ENCODE peak calls at places on chromosomes 1 and 21, in seven cellular contexts. E is HCT116, D is tibial artery, R is lower lobe of right lung, U is mammary epithelial cell, M is tibial nerve, Y is heart left ventricle. L is an unnamed sample. For H3K9me3, the result is how much of the 10 kb centered on the place peaks cover.

GRCh38 chr1:243996223-243996622 is 54.9 kb upstream of the ZBTB18 start:
- DNase-seq in E (no peak), M (no peak), R (no peak), D (no peak), U (no peak), Y (no peak), L (no peak)

GRCh38 chr1:43267291-43267805 is 2.4 kb upstream of the TMEM125 start:
- DNase-seq in E (no peak), R (no peak), U (no peak), M (no peak), D (no peak), Y (no peak), L (no peak)

GRCh38 chr1:103197266-103197665 is 88.9 kb upstream of the COL11A1 start:
- DNase-seq in D (no peak), Y (no peak), U (no peak), R (no peak), M (no peak), E (no peak), L (no peak)

GRCh38 chr1:27299385-27300252 is 22.3 kb upstream of the TMEM222 start:
- DNase-seq in U (peak), R (peak), D (peak), Y (peak), E (no peak), M (peak), L (no peak)

GRCh38 chr21:41233913-41234312 is 66.0 kb downstream of the BACE2 start:
- DNase-seq in R (no peak), D (no peak), U (no peak), Y (no peak), E (no peak), M (no peak), L (no peak)

GRCh38 chr1:114746450-114747121 is 11.2 kb downstream of the CSDE1 start:
- DNase-seq in D (no peak), R (no peak), E (no peak), U (no peak), Y (no peak), M (no peak), L (no peak)

GRCh38 chr1:118905671-118906070 is 82.5 kb downstream of the TBX15 start:
- DNase-seq in R (no peak), U (no peak), D (no peak), E (no peak), M (no peak), Y (no peak), L (no peak)

GRCh38 chr1:209850342-209850979 is 22.7 kb downstream of the UTP25 start:
- DNase-seq in U (peak), E (peak), Y (peak), R (no peak), M (no peak), D (no peak), L (no peak)

GRCh38 chr1:121519042-121519755 is 334.4 kb downstream of the SRGAP2C start:
- DNase-seq in E (peak), D (peak), U (peak), R (peak), M (no peak), Y (peak), L (peak)

GRCh38 chr1:180935326-180936109 is 22.8 kb downstream of the KIAA1614 start:
- DNase-seq in Y (no peak), U (no peak), M (no peak), R (no peak), D (no peak), E (no peak), L (no peak)

GRCh38 chr1:209948155-209948554 is 10.1 kb downstream of the SYT14 start:
- DNase-seq in Y (no peak), M (no peak), U (no peak), E (no peak), D (no peak), R (no peak), L (no peak)

GRCh38 chr1:12556957-12557935 is 60.8 kb downstream of the DHRS3 start:
- DNase-seq in R (no peak), Y (no peak), U (no peak), E (no peak), D (peak), M (no peak), L (no peak)

GRCh38 chr1:89822109-89822962 is 1.5 kb downstream of the LRRC8D start:
- DNase-seq in U (no peak), M (no peak), E (no peak), D (no peak), Y (peak), R (no peak), L (no peak)

GRCh38 chr1:66360285-66360724 is 173.6 kb upstream of the SGIP1 start:
- DNase-seq in R (no peak), E (no peak), U (no peak), Y (no peak), M (no peak), D (no peak), L (no peak)

GRCh38 chr1:154342132-154342531 is 16.8 kb downstream of the ATP8B2 start:
- DNase-seq in Y (no peak), R (no peak), U (no peak), E (no peak), D (no peak), M (no peak), L (no peak)

GRCh38 chr1:225987491-225988316 is 11.4 kb downstream of the SDE2 start:
- DNase-seq in D (no peak), E (peak), Y (no peak), M (no peak), R (no peak), U (peak), L (peak)

GRCh38 chr1:184649500-184649899 is 105.2 kb downstream of the EDEM3 start:
- DNase-seq in E (no peak), R (no peak), U (no peak), M (no peak), Y (no peak), D (no peak), L (no peak)

GRCh38 chr1:109208431-109208830 is 5.3 kb upstream of the SARS1 start:
- DNase-seq in M (no peak), E (no peak), U (no peak), D (no peak), R (no peak), Y (no peak), L (no peak)

GRCh38 chr21:33059319-33059894 is 10.5 kb upstream of the OLIG1 start:
- DNase-seq in Y (no peak), U (no peak), D (no peak), R (no peak), M (no peak), E (no peak), L (no peak)

GRCh38 chr21:34593423-34593822 is 21.5 kb downstream of the RCAN1 start:
- DNase-seq in Y (no peak), U (no peak), E (no peak), M (no peak), D (no peak), R (no peak), L (no peak)

GRCh38 chr1:110875216-110875731 is 2.3 kb downstream of the CD53 start:
- DNase-seq in M (no peak), U (no peak), Y (no peak), D (no peak), R (no peak), E (no peak), L (peak)

GRCh38 chr1:240207073-240207709 is 115.5 kb downstream of the FMN2 start:
- DNase-seq in U (no peak), D (no peak), M (no peak), Y (no peak), E (no peak), R (no peak), L (no peak)

GRCh38 chr1:220219136-220219442 is 53.2 kb downstream of the RAB3GAP2 start:
- DNase-seq in R (no peak), E (no peak), Y (no peak), M (no peak), U (no peak), D (no peak), L (no peak)

GRCh38 chr1:185561629-185562028 is 172.6 kb upstream of the HMCN1 start:
- DNase-seq in E (no peak), U (peak), M (no peak), R (no peak), D (no peak), Y (no peak), L (peak)

GRCh38 chr21:36913247-36914169 is 53.0 kb downstream of the HLCS start:
- DNase-seq in Y (no peak), M (no peak), E (no peak), U (no peak), D (no peak), R (no peak), L (no peak)

DNA sequence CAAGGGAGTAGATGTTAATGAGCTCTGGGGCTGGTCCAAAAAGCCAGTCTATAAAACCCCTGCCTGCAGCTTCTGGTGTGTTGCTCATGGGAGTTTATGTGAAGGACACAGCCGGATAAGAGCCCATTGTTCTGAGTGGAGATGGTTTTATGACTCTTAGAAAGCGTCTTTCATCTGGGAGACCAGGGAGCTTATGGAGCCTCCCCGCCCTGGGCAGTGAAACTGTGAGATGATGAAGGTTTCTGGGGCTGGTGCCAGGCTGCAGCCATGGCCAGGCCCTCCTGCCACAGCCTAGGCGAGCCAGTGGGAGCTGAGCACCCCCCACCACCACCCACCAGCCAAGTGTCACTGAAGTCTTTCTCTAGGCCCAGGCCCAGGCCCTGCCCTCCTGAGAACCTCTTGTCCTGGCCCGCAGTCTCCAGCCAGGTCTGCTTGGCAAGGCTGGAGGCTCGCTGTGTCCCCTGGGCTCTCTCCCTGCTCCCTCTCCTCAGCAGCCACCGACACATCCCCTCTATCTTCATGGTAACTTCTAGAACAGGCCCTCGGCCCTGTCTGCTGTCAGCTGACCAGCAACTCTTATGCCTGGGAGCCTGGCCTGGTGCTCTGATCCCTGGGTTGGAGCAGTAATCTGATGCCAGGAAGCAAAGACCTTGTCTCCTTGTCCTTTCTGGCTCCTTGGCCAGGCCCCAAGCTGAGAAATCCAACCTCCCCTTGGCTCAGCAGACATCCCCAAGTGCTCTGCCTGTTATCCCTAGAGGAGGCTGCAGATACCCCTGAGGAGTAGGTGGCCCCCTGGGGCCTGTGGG is 7.6 kb upstream of the ARHGEF10L start:
- DNase-seq in M (peak), E (peak), U (peak), Y (peak), R (no peak), D (peak), L (no peak)
- H3K27ac ChIP-seq in M (peak), E (peak), U (no peak), Y (peak), R (peak), D (peak), L (no peak)

GRCh38 chr21:16218682-16219343 is 489.0 kb downstream of the USP25 start:
- DNase-seq in D (no peak), M (no peak), E (no peak), R (no peak), U (no peak), Y (no peak), L (no peak)

GRCh38 chr21:16216595-16216994 is 486.8 kb downstream of the USP25 start:
- DNase-seq in E (no peak), U (no peak), D (no peak), R (no peak), Y (no peak), M (no peak), L (no peak)

GRCh38 chr21:16213518-16213917 is 483.7 kb downstream of the USP25 start:
- DNase-seq in E (no peak), Y (no peak), M (no peak), U (no peak), D (no peak), R (no peak), L (no peak)

GRCh38 chr21:16211339-16212303 is 481.8 kb downstream of the USP25 start:
- DNase-seq in U (peak), D (no peak), E (no peak), M (no peak), R (no peak), Y (no peak), L (no peak)

DNA sequence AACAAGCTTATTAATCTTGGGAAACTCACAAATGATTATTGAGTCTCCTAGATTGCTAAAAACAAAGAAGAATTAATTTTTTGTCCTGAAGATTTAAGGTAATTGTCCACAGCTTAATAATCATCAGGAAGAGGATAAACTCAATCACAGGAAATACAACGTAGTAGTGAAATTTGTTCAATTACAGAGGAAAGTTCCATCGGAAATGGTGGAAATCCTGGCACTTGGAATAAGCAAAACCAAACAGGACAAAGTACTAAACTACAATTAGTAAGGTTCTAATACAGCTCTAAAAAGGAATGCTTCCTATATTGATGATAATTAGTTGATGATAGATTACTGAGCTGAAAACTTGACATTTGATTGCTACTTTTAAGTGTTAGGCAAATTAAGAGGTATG is 485.4 kb downstream of the USP25 start:
- DNase-seq in E (no peak), D (no peak), R (no peak), M (no peak), Y (no peak), U (no peak), L (no peak)
- H3K4me3 ChIP-seq in E (no peak), D (no peak), R (no peak), M (no peak), Y (no peak), U (no peak), L (no peak)

DNA sequence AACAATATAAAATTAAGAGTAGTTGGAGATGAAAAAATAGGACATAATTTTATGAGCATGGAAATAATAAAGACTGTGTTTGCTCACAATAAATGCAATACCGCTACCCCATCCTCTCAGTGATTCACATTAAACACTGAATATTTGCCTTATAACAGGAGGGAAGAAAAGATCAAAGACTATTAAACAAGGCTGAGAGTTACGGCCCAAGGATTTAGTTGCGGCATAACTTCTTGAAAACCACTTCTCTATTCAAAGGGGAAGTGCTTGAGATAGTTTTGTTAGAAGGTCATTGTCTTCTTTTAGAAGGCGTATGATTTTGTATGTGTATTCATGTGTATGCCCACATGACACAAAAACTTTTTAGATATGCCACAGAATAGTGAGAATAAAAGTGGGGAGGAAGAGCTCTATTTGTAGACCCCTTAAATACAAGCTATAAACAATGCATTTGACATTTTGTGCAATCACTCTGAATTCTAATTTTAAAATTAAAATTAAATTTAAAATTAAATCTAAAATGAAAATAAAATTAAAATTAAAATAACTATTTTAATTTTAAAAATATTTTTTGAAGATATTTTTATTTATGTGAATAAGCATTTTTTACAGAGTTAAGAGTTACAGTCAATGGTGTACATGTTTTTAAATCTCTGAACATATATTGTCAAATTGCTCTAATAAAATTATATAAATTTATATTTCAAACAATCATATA is 986.6 kb upstream of the ADAMTS5 start:
- DNase-seq in R (no peak), Y (no peak), M (no peak), U (no peak), D (no peak), E (no peak), L (no peak)
- H3K9me3 ChIP-seq in R (under half), Y (under half), M (under half), U (under half), D (under half), E (under half), L (under half)

DNA sequence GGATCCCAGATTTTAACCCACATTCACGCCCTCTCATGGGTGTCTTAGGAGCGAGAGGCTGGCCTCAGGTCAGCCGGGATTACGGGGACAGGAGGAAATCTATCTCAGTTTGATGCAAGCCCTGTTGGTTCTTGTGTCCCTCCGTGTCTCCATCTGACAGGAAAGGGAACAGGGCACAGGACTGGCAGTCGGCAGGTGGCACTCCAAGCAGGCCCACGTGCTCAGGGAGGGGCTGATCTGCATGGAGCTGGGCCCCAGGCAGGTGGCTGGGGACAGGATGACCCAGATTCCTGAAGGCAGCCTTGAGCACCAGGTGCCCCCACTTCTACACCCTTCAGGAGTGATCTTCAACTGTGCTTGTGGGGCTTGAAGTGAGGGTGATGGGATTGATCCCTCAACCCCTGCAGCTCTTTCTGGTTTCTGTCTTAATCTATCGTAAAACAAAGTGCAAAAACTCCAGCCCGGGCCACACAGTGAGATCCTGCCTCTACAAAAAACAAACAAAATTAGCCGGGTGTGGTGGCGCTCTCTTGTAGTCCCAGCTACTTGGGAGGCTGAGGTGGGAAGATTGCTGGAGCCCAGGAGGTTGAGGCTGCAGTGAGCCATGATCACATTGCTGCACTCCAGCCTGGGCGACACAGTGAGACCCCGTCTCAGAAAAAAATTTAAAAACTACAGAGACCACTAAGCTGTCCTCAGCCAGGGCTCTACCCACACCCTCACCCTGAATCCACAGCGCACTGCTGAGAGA is 8.3 kb downstream of the PLEKHG5 start:
- DNase-seq in U (no peak), M (no peak), Y (no peak), R (peak), D (no peak), E (no peak), L (no peak)
- H3K27ac ChIP-seq in U (no peak), M (no peak), Y (no peak), R (peak), D (no peak), E (no peak), L (no peak)

GRCh38 chr1:174841747-174842146 is 158.0 kb upstream of the CACYBP start:
- DNase-seq in U (no peak), E (no peak), R (no peak), D (no peak), M (no peak), Y (no peak), L (no peak)

GRCh38 chr1:174839211-174839610 is 160.5 kb upstream of the CACYBP start:
- DNase-seq in D (no peak), R (no peak), Y (no peak), M (no peak), U (no peak), E (no peak), L (no peak)

GRCh38 chr1:174836543-174836942 is 163.2 kb upstream of the CACYBP start:
- DNase-seq in U (no peak), Y (no peak), R (no peak), E (no peak), M (no peak), D (no peak), L (no peak)

DNA sequence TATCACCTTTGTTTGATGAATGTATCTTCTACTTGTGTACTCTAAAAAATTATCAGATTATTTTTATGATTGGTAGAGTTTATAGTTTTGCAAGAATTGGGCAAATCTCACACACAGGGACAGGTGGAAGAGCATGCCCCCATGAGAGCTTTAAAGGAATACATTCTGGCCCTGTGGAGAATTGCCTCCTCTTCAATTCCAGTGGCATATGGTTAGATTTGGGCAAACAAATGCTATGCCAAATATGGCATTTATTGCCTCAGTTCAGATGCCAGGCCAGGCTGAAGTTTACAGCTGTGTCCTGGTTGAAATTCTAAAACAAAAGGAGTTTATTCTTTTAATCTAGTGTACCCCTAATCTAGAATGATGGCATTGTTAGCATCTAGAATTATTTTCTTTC is 162.4 kb upstream of the CACYBP start:
- DNase-seq in M (no peak), E (no peak), R (no peak), D (no peak), U (no peak), Y (no peak), L (no peak)
- H3K4me3 ChIP-seq in M (no peak), E (no peak), R (no peak), D (no peak), U (no peak), Y (no peak), L (no peak)

DNA sequence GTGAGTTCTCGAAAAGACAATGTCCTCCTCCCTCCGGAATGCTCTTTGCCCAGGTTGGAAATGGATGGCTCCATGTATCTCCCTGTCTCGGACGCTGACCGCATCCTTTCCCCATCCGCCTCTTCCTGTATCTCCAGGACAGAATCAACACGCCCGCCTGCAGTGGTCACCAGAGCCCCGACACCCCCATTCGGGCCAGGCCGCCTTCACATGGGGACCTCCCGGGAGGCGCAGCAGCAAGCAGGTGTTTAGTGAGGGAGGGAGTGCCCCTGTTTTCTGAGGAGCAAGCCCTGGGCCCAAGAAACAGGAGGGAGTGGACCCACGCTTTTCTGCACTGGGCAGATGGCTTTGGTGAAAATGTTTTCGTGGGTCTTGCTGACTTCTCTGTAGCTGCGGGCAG is 83.5 kb upstream of the TTC34 start:
- DNase-seq in M (no peak), D (no peak), R (no peak), U (no peak), Y (no peak), E (no peak), L (no peak)
- H3K9me3 ChIP-seq in M (under half), D (under half), R (under half), U (under half), Y (under half), E (under half), L (under half)

L was measured in naive thymus-derived CD4-positive, alpha-beta T cell.